ENCODE peak calls at places on chromosomes 13 and 19, in six cellular contexts. Q is psoas muscle, E is gastrocnemius medialis, Z is cardiac muscle cell, O is progenitor cell of endocrine pancreas, A is RWPE1. I is an unnamed sample.

GRCh38 chr13:35157143-35157755 is 215.2 kb downstream of the NBEA start:
- DNase-seq in Q (no peak), E (no peak), Z (peak), O (peak), A (peak), I (no peak)

GRCh38 chr13:113820813-113821651 is 42.8 kb downstream of the GAS6 start:
- DNase-seq in Q (peak), E (peak), Z (no peak), O (no peak), A (peak), I (no peak)

GRCh38 chr13:30159446-30159839 is 147.9 kb downstream of the KATNAL1 start:
- DNase-seq in Q (no peak), E (no peak), Z (no peak), O (no peak), A (peak), I (no peak)

GRCh38 chr19:34067861-34068271 is 104.4 kb upstream of the LSM14A start:
- DNase-seq in Q (no peak), E (no peak), Z (no peak), O (no peak), A (peak), I (no peak)

GRCh38 chr19:9786342-9786741 is 17.8 kb upstream of the ZNF846 start:
- DNase-seq in Q (no peak), E (no peak), Z (no peak), O (no peak), A (no peak), I (no peak)

GRCh38 chr13:78649997-78650724 is 8.8 kb downstream of the OBI1 start:
- DNase-seq in Q (no peak), E (no peak), Z (no peak), O (no peak), A (no peak), I (no peak)

GRCh38 chr13:113804703-113805430 is 45.8 kb downstream of the TMEM255B start:
- DNase-seq in Q (no peak), E (no peak), Z (no peak), O (no peak), A (no peak), I (no peak)

GRCh38 chr19:5703819-5704818 is 14.0 kb downstream of the RPL36 start:
- DNase-seq in Q (no peak), E (no peak), Z (no peak), O (no peak), A (no peak), I (no peak)

GRCh38 chr13:26220575-26220974 is 1.5 kb downstream of the RNF6 start:
- DNase-seq in Q (no peak), E (no peak), Z (no peak), O (no peak), A (peak), I (no peak)

GRCh38 chr19:57773488-57773887 is 4.0 kb downstream of the ZNF586 start:
- DNase-seq in Q (no peak), E (no peak), Z (no peak), O (no peak), A (no peak), I (no peak)

GRCh38 chr13:59364508-59365187 is 799.1 kb downstream of the DIAPH3 start:
- DNase-seq in Q (no peak), E (no peak), Z (no peak), O (no peak), A (no peak), I (no peak)

GRCh38 chr13:79533781-79534400 is 52.9 kb downstream of the NDFIP2 start:
- DNase-seq in Q (no peak), E (no peak), Z (no peak), O (no peak), A (no peak), I (no peak)

GRCh38 chr13:48761256-48761655 is 107.5 kb downstream of the CYSLTR2 start:
- DNase-seq in Q (no peak), E (no peak), Z (no peak), O (no peak), A (no peak), I (no peak)

DNA sequence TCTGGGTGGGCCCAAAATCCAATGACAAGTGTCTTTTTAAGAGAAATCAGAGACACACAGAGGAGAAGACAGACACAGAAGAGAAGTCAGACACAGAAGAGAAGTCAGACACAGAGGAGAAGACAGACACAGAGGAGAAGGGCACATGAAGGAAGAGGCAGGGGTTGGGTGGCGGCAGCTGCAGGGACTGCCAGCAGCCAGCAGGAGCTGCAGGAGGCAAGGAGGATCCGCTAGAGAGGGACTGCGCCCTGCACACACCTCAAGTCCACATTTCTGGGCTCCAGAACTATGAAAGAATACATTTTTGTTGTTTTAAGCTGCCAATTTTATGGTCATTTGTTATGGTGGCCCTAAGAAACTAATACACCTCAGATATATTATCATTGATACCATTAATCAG is 140.6 kb downstream of the ZIC5 start:
- DNase-seq in Q (no peak), E (no peak), Z (no peak), O (no peak), A (no peak), I (no peak)
- TF ChIP-seq CTCF in Q (no peak), E (no peak), Z (no peak), O (no peak), A (no peak), I (peak)

GRCh38 chr19:45467456-45468158 is at the start of gene FOSB:
- DNase-seq in Q (peak), E (peak), Z (peak), O (peak), A (peak), I (peak)
- TF ChIP-seq CTCF in Q (no peak), E (peak), Z (peak), O (peak), A (no peak), I (peak)

DNA sequence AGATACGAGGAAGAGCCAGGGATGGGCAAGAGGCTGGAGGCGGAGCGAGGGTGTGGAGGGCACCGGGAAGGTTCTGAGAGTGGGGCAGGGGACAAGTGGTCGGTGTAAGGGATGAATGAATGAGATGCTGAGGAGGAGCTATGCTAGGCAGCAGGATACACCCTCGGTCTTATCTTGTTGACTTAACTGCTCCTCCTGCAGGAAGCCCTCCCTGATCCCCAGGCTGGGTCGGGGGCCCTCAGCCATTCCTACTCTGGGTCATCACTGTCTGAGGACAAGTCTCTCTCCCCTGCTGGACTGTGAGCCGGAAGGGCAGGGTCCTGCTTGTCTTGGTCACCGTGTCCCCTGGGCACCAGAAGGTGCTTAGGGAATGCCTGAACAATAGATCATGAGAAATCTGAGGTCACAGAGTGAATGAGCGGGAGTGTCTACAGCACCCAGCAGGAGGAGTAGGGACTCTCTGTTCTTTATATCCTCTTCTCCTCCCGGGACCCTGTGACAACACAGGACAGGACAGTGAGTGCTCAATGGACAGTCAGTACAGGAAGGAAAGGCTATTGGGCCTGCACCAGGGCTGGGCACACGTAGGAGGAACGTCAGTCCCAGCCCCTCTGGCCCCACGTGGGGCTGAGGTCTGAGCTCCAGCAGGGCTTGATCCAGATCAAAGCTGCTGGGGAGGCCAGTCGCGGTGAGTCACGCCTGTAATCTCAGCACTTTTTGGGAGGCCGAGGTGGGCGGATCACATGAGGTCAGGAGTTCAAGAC is 6.5 kb downstream of the NKPD1 start:
- DNase-seq in Q (peak), E (no peak), Z (no peak), O (no peak), A (no peak), I (no peak)
- TF ChIP-seq CTCF in Q (no peak), E (no peak), Z (peak), O (no peak), A (no peak), I (no peak)

GRCh38 chr13:92966900-92967299 is 259.7 kb upstream of the GPC6 start:
- DNase-seq in Q (no peak), E (no peak), Z (no peak), O (no peak), A (no peak), I (no peak)

GRCh38 chr13:92972751-92973150 is 253.9 kb upstream of the GPC6 start:
- DNase-seq in Q (no peak), E (no peak), Z (no peak), O (no peak), A (no peak), I (no peak)

GRCh38 chr13:92963029-92963428 is 263.6 kb upstream of the GPC6 start:
- DNase-seq in Q (no peak), E (no peak), Z (no peak), O (no peak), A (no peak), I (no peak)

GRCh38 chr13:92966341-92966740 is 260.3 kb upstream of the GPC6 start:
- DNase-seq in Q (no peak), E (no peak), Z (no peak), O (no peak), A (no peak), I (no peak)

GRCh38 chr13:92967923-92968322 is 258.7 kb upstream of the GPC6 start:
- DNase-seq in Q (no peak), E (no peak), Z (no peak), O (no peak), A (no peak), I (no peak)
- TF ChIP-seq CTCF in Q (no peak), E (no peak), Z (no peak), O (no peak), A (no peak), I (peak)

DNA sequence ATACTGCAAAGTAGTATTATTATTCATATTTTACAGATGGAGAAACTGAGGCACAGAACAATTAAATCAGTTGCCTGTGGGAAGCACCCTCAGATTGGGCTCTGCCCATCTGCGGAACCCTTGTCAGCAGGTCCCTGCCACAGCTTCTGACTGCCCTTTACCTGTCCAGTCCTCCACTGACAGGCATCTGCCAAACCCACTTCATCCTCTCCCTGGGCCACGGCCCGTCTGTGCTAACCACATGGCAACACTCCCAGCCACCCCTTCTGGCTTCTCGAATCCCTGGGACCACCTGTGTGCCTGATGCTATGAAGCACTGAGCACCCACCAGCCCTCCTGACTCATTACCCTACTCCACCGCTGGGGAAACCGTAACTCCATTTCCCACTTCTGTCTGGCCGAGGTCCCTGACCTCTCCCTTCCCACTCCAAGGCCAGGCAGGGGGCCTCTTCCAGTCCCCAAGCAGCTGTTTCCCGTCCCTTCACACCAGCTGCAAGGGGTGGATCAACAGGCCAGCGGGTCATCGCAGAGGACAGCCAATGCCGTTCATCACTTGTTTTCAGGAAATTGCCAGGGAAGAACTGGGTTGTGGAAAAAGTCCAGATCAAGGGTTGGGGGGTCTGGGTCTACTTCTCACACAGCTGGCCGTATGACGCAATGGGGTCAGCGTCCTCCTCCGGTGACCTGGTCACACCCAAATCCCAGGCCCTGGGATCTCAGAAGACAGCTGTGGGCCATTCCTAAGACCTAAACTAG is 2.5 kb downstream of the KANK3 start:
- DNase-seq in Q (peak), E (peak), Z (no peak), O (no peak), A (no peak), I (no peak)
- TF ChIP-seq CTCF in Q (no peak), E (no peak), Z (peak), O (peak), A (no peak), I (no peak)

I was measured in type B pancreatic cell.